ENCODE peak calls at places on chromosomes 11 and 22, in four cellular contexts. L is AG04450, G is neural progenitor cell, J is adrenal gland. P is an unnamed sample.
A peak's percentile ranks its signal among the peaks of the same experiment; 100 is the strongest.

GRCh38 chr11:76408171-76408965 is 27.2 kb downstream of the GVQW3 start:
- DNase-seq in L (no peak), G (no peak), J (no peak), P (no peak)

GRCh38 chr11:101470414-101470813 is 113.4 kb downstream of the TRPC6 start:
- DNase-seq in J (no peak), G (no peak), L (no peak), P (no peak)

GRCh38 chr22:35326854-35327562 is 27.3 kb downstream of the TOM1 start:
- DNase-seq in L (no peak), J (no peak), G (no peak), P (no peak)

GRCh38 chr11:15266999-15267398 is 152.3 kb downstream of the INSC start:
- DNase-seq in J (no peak), G (no peak), L (no peak), P (no peak)

GRCh38 chr11:19988598-19988997 is 171.7 kb downstream of the DBX1 start:
- DNase-seq in G (peak; percentile 64), J (no peak), L (peak; percentile 63), P (no peak)

GRCh38 chr11:13249992-13250391 is 27.6 kb upstream of the BMAL1 start:
- DNase-seq in J (no peak), G (peak; percentile 20), L (no peak), P (no peak)

GRCh38 chr11:110186456-110186855 is 93.3 kb downstream of the ZC3H12C start:
- DNase-seq in J (no peak), L (no peak), G (no peak), P (no peak)

GRCh38 chr11:97937501-97937900 is 1083.2 kb upstream of the CNTN5 start:
- DNase-seq in L (no peak), G (no peak), J (peak; percentile 20), P (no peak)

GRCh38 chr11:64591257-64592233 is 525 bp downstream of the SLC22A12 start:
- DNase-seq in L (no peak), J (no peak), G (no peak), P (no peak)

GRCh38 chr11:117044287-117045035 is 53.8 kb downstream of the SIK3 start:
- DNase-seq in L (no peak), J (no peak), G (no peak), P (no peak)

GRCh38 chr11:122963981-122964380 is 17.7 kb downstream of the BSX start:
- DNase-seq in G (no peak), J (no peak), L (no peak), P (no peak)

GRCh38 chr11:116697011-116697410 is 75.8 kb downstream of the BUD13 start:
- DNase-seq in J (no peak), L (no peak), G (no peak), P (no peak)

GRCh38 chr22:35883028-35883620 is 145.5 kb downstream of the RBFOX2 start:
- DNase-seq in L (no peak), G (peak; percentile 19), J (no peak), P (no peak)

GRCh38 chr22:45707605-45708004 is 36.0 kb downstream of the ATXN10 start:
- DNase-seq in G (no peak), J (no peak), L (no peak), P (no peak)
- TF ChIP-seq CTCF in G (no peak), J (no peak), L (no peak), P (no peak)

DNA sequence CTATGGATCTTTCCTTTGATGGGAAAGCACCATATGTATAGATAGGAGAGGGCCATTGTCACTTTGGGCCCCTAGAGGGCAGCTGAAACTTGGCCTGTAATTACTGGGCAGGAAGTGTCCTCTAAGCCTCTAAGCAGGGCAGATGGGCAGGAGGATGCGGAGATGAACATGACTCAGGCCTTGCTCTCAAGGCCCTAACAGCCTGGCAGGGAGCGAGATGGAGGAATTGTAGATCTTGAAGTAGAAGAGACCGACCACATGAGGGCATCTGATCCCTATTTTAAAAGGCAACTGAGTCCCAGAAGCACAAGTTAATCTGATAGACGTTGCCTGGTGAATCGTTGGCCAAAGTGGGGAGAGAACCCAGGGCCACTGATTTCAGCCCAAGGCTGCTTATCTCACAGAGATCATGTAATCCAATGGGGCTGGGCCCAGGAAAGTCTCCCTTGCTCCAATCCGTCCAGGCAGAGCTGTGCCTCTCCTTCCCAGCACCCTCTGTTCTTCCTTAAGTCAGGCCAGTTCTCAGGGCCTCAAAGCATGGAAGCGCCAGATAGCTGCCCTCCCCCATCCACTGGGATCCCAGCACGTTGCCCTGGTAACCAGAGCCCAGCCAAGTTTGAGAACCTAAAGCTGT is 2.5 kb upstream of the SEPTIN3 start:
- DNase-seq in L (peak; percentile 61), G (peak; percentile 58), J (peak; percentile 84), P (no peak)
- TF ChIP-seq CTCF in L (peak; percentile 43), G (peak; percentile 41), J (peak; percentile 72), P (peak; percentile 60)

GRCh38 chr11:2388431-2389024 is 11.4 kb downstream of the CD81 start:
- DNase-seq in J (no peak), L (no peak), G (no peak), P (no peak)

GRCh38 chr11:2390091-2390870 is 10.3 kb upstream of the TSSC4 start:
- DNase-seq in J (no peak), G (no peak), L (no peak), P (no peak)

GRCh38 chr11:2387266-2387982 is 10.3 kb downstream of the CD81 start:
- DNase-seq in G (peak; percentile 32), J (no peak), L (no peak), P (no peak)

GRCh38 chr11:2390871-2391662 is 9.5 kb upstream of the TSSC4 start:
- DNase-seq in J (no peak), G (peak; percentile 41), L (peak; percentile 42), P (no peak)

GRCh38 chr11:2389344-2390026 is 11.1 kb upstream of the TSSC4 start:
- DNase-seq in L (no peak), G (no peak), J (no peak), P (no peak)
- TF ChIP-seq CTCF in L (peak; percentile 18), G (no peak), J (no peak), P (peak; percentile 23)

GRCh38 chr11:12126352-12127019 is 16.1 kb downstream of the MICAL2 start:
- DNase-seq in G (no peak), L (no peak), J (no peak), P (no peak)
- TF ChIP-seq CTCF in G (no peak), L (no peak), J (no peak), P (no peak)

GRCh38 chr11:131392528-131393255 is 22.3 kb downstream of the NTM start:
- DNase-seq in J (no peak), L (no peak), G (peak; percentile 63), P (no peak)
- TF ChIP-seq CTCF in J (no peak), L (peak; percentile 9), G (peak; percentile 44), P (peak; percentile 51)

GRCh38 chr11:114571712-114572111 is 12.0 kb upstream of the NXPE1 start:
- DNase-seq in L (no peak), G (no peak), J (no peak), P (no peak)
- TF ChIP-seq CTCF in L (no peak), G (no peak), J (no peak), P (no peak)

GRCh38 chr11:118956094-118956846 is at the start of gene UPK2:
- DNase-seq in L (peak; percentile 53), J (peak; percentile 95), G (peak; percentile 93), P (peak; percentile 91)
- TF ChIP-seq CTCF in L (peak; percentile 93), J (peak; percentile 97), G (peak; percentile 94), P (peak; percentile 98)

GRCh38 chr11:61783717-61784505 is 8.5 kb downstream of the TMEM258 start:
- DNase-seq in L (no peak), J (no peak), G (no peak), P (no peak)

GRCh38 chr11:61780581-61781162 is 11.7 kb downstream of the TMEM258 start:
- DNase-seq in G (no peak), J (no peak), L (no peak), P (no peak)

GRCh38 chr11:61782841-61783240 is 9.6 kb downstream of the TMEM258 start:
- DNase-seq in J (no peak), L (no peak), G (no peak), P (no peak)

GRCh38 chr11:61779666-61780525 is 12.5 kb downstream of the TMEM258 start:
- DNase-seq in G (no peak), L (no peak), J (no peak), P (no peak)

GRCh38 chr11:61781585-61781984 is 10.8 kb downstream of the TMEM258 start:
- DNase-seq in L (no peak), J (no peak), G (no peak), P (no peak)
- TF ChIP-seq CTCF in L (no peak), J (no peak), G (no peak), P (no peak)

DNA sequence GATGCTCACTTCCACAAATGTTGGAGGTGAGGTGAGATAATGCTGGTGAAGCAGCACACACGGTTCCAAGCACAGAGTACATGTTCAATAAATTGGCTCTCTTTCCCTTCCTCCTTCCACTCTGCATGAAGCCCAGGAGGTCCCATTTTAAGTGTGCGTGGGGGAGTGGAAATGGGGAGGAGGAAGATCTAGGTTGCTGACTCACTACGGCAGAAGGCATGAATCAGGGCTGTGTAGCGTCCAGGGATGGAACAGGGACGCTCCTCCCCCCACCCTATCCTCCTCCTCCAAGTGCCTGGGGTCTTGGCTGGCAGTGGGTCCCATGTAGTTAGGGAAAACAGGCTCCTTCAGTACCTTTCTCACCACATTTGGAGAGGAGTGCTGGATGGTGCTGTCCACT is 44.2 kb downstream of the TRIM66 start:
- DNase-seq in J (no peak), G (no peak), L (no peak), P (no peak)
- TF ChIP-seq CTCF in J (no peak), G (no peak), L (no peak), P (no peak)

GRCh38 chr11:68177877-68178276 is 35.2 kb downstream of the KMT5B start:
- DNase-seq in L (no peak), J (no peak), G (no peak), P (no peak)
- TF ChIP-seq CTCF in L (no peak), J (no peak), G (no peak), P (no peak)